ENCODE peak calls at places on chromosome 14, in nine cellular contexts. S is gastrocnemius medialis, T is WTC11, W is lower leg skin, C is cardiac muscle cell, N is left ventricle myocardium inferior, J is body of pancreas, O is fibroblast of pulmonary artery, Q is A549. I is an unnamed sample.

GRCh38 chr14:23028800-23029199 is 5.9 kb downstream of the PSMB5 start:
- DNase-seq in J (no peak), S (no peak), T (no peak), O (peak; percentile 18), Q (no peak), N (no peak), W (no peak), C (no peak), I (no peak)

GRCh38 chr14:100770605-100771120 is 44.0 kb downstream of the DLK1 start:
- DNase-seq in W (peak; percentile 70), C (no peak), T (no peak), N (no peak), O (no peak), J (no peak), S (no peak), Q (no peak), I (no peak)

GRCh38 chr14:23570806-23571483 is 3.4 kb upstream of the AP1G2 start:
- DNase-seq in W (peak; percentile 80), O (no peak), C (no peak), J (no peak), N (no peak), S (no peak), T (no peak), Q (no peak), I (no peak)

GRCh38 chr14:31340297-31341063 is 79.9 kb downstream of the HEATR5A start:
- DNase-seq in C (no peak), O (no peak), J (no peak), N (no peak), T (no peak), Q (no peak), S (no peak), W (no peak), I (no peak)

GRCh38 chr14:39469094-39469710 is 37.0 kb upstream of the FBXO33 start:
- DNase-seq in S (no peak), N (no peak), T (peak; percentile 56), W (no peak), Q (no peak), J (no peak), O (peak; percentile 21), C (peak; percentile 30), I (no peak)

GRCh38 chr14:105141026-105141425 is 27.6 kb downstream of the JAG2 start:
- DNase-seq in C (no peak), Q (no peak), S (no peak), N (no peak), O (no peak), T (no peak), W (peak; percentile 63), J (no peak), I (no peak)

GRCh38 chr14:100891501-100892445 is 11.7 kb downstream of the RTL1 start:
- DNase-seq in C (no peak), S (no peak), N (peak; percentile 3), O (no peak), Q (no peak), T (peak; percentile 3), J (no peak), W (peak; percentile 32), I (no peak)

GRCh38 chr14:49505026-49505766 is 81.0 kb downstream of the RPS29 start:
- DNase-seq in J (no peak), N (no peak), S (no peak), W (no peak), Q (no peak), T (no peak), O (no peak), C (no peak), I (no peak)

GRCh38 chr14:93219103-93219726 is 12.2 kb downstream of the UBR7 start:
- DNase-seq in S (no peak), N (no peak), W (no peak), Q (peak; percentile 54), T (peak; percentile 46), O (peak; percentile 78), J (peak; percentile 62), C (peak; percentile 72), I (no peak)

GRCh38 chr14:69610020-69610858 is 1.2 kb upstream of the SUSD6 start:
- DNase-seq in W (no peak), Q (no peak), O (no peak), J (no peak), N (no peak), S (no peak), T (no peak), C (no peak), I (no peak)

GRCh38 chr14:22314183-22314820 is 274.7 kb downstream of the DAD1 start:
- DNase-seq in Q (peak; percentile 46), C (peak; percentile 69), N (no peak), J (peak; percentile 15), O (peak; percentile 63), W (no peak), S (no peak), T (no peak), I (no peak)

GRCh38 chr14:67573268-67574010 is 26.6 kb downstream of the PIGH start:
- DNase-seq in N (no peak), C (no peak), J (peak; percentile 72), Q (no peak), O (no peak), W (no peak), S (no peak), T (no peak), I (no peak)

GRCh38 chr14:101601603-101602465 is 40.5 kb downstream of the DIO3 start:
- DNase-seq in J (no peak), N (peak; percentile 6), W (peak; percentile 70), T (no peak), O (no peak), Q (no peak), C (no peak), S (no peak), I (no peak)

GRCh38 chr14:24052656-24053547 is 1.1 kb downstream of the CARMIL3 start:
- DNase-seq in O (no peak), T (no peak), N (no peak), W (no peak), C (no peak), Q (no peak), J (no peak), S (no peak), I (no peak)

GRCh38 chr14:105141486-105142281 is 26.9 kb downstream of the JAG2 start:
- DNase-seq in O (no peak), T (peak; percentile 5), J (no peak), W (peak; percentile 81), C (no peak), N (no peak), S (no peak), Q (no peak), I (no peak)

GRCh38 chr14:78170203-78170602 is at the start of gene NRXN3:
- DNase-seq in C (no peak), T (peak; percentile 76), S (no peak), N (no peak), O (no peak), Q (no peak), W (peak; percentile 80), J (no peak), I (no peak)

GRCh38 chr14:87013583-87013982 is 979.4 kb downstream of the GALC start:
- DNase-seq in C (peak; percentile 15), T (no peak), Q (no peak), W (no peak), S (no peak), O (peak; percentile 37), J (no peak), N (no peak), I (peak; percentile 24)

GRCh38 chr14:87017335-87017734 is 975.6 kb downstream of the GALC start:
- DNase-seq in N (no peak), T (no peak), J (no peak), C (no peak), O (no peak), S (no peak), W (no peak), Q (no peak), I (no peak)

GRCh38 chr14:87018294-87018693 is 974.7 kb downstream of the GALC start:
- DNase-seq in S (no peak), N (no peak), T (no peak), C (no peak), O (no peak), Q (no peak), W (no peak), J (no peak), I (no peak)

GRCh38 chr14:87014854-87015253 is 978.1 kb downstream of the GALC start:
- DNase-seq in W (no peak), S (no peak), O (no peak), T (no peak), Q (no peak), J (no peak), C (no peak), N (no peak), I (no peak)
- TF ChIP-seq CTCF in W (no peak), S (no peak), O (no peak), T (no peak), Q (no peak), J (peak; percentile 14), C (no peak), N (no peak), I (no peak)

GRCh38 chr14:74248036-74248435 is 8.8 kb downstream of the VSX2 start:
- DNase-seq in W (no peak), N (no peak), T (no peak), O (no peak), S (no peak), J (no peak), Q (no peak), C (no peak), I (no peak)

GRCh38 chr14:74249433-74250375 is 10.5 kb downstream of the VSX2 start:
- DNase-seq in Q (no peak), N (no peak), O (no peak), W (no peak), T (no peak), C (no peak), S (no peak), J (no peak), I (no peak)

GRCh38 chr14:74246561-74246960 is 7.3 kb downstream of the VSX2 start:
- DNase-seq in T (no peak), W (no peak), N (no peak), C (no peak), J (no peak), O (no peak), Q (no peak), S (no peak), I (no peak)

GRCh38 chr14:74255281-74255680 is 16.0 kb downstream of the VSX2 start:
- DNase-seq in N (no peak), C (no peak), W (no peak), J (no peak), O (no peak), Q (no peak), T (no peak), S (no peak), I (no peak)

GRCh38 chr14:74251546-74252030 is 12.3 kb downstream of the VSX2 start:
- DNase-seq in W (peak; percentile 92), C (peak; percentile 84), Q (peak; percentile 82), J (peak; percentile 79), T (peak; percentile 80), O (peak; percentile 82), N (peak; percentile 59), S (peak; percentile 40), I (no peak)
- TF ChIP-seq CTCF in W (no peak), C (peak; percentile 92), Q (peak; percentile 79), J (peak; percentile 93), T (peak; percentile 85), O (peak; percentile 91), N (peak; percentile 94), S (peak; percentile 87), I (peak; percentile 91)

GRCh38 chr14:52951730-52952481 is 1.1 kb upstream of the FERMT2 start:
- DNase-seq in C (peak; percentile 87), S (peak; percentile 26), T (peak; percentile 51), N (no peak), W (no peak), J (peak; percentile 61), O (peak; percentile 87), Q (peak; percentile 79), I (peak; percentile 29)
- TF ChIP-seq CTCF in C (peak; percentile 55), S (peak; percentile 59), T (no peak), N (peak; percentile 62), W (no peak), J (peak; percentile 60), O (peak; percentile 68), Q (peak; percentile 34), I (peak; percentile 49)

GRCh38 chr14:70955543-70956480 is 48.6 kb downstream of the PCNX1 start:
- DNase-seq in J (no peak), N (no peak), Q (no peak), O (peak; percentile 58), W (no peak), C (peak; percentile 50), S (no peak), T (no peak), I (no peak)
- TF ChIP-seq CTCF in J (peak; percentile 44), N (peak; percentile 64), Q (peak; percentile 66), O (peak; percentile 76), W (no peak), C (peak; percentile 73), S (peak; percentile 52), T (no peak), I (peak; percentile 62)